ENCODE peak calls at places on chromosomes 6 and 20, in five cellular contexts. E is fibroblast of lung; R is Panc1; O is left ventricle myocardium inferior; G is CD8-positive, alpha-beta T cell. V is an unnamed sample. For H3K4me1 and H3K36me3, the result is how much of the 10 kb centered on the place peaks cover.

GRCh38 chr20:57792386-57793095 is 82.7 kb upstream of the PMEPA1 start:
- DNase-seq in E (peak), R (no peak), O (no peak), G (no peak), V (no peak)

GRCh38 chr6:103675807-103676406 is 1183.8 kb downstream of the HACE1 start:
- DNase-seq in E (no peak), R (no peak), O (no peak), G (no peak), V (no peak)

GRCh38 chr6:157054531-157054979 is 268.8 kb downstream of the TMEM242 start:
- DNase-seq in E (no peak), R (no peak), O (no peak), G (peak), V (no peak)

GRCh38 chr6:73481969-73482368 is 20.4 kb downstream of the MTO1 start:
- DNase-seq in E (peak), R (no peak), O (no peak), G (no peak), V (no peak)

GRCh38 chr6:13466304-13467215 is 20.8 kb downstream of the GFOD1 start:
- DNase-seq in E (no peak), R (no peak), O (no peak), G (no peak), V (no peak)

GRCh38 chr20:6769953-6770831 is 2.7 kb downstream of the BMP2 start:
- DNase-seq in E (peak), R (no peak), O (peak), G (no peak), V (peak)

GRCh38 chr6:5645903-5646302 is 360.8 kb downstream of the NRN1 start:
- DNase-seq in E (no peak), R (no peak), O (no peak), G (no peak), V (no peak)

GRCh38 chr6:89120371-89120770 is 2.5 kb upstream of the SRSF12 start:
- DNase-seq in E (peak), R (no peak), O (no peak), G (no peak), V (no peak)

GRCh38 chr6:117495873-117496272 is 13.4 kb downstream of the DCBLD1 start:
- DNase-seq in E (peak), R (no peak), O (no peak), G (no peak), V (no peak)

GRCh38 chr6:168469198-168469943 is 28.4 kb downstream of the SMOC2 start:
- DNase-seq in E (no peak), R (no peak), O (peak), G (no peak), V (no peak)

GRCh38 chr6:169964440-169965212 is 213.2 kb downstream of the ERMARD start:
- DNase-seq in E (no peak), R (no peak), O (no peak), G (no peak), V (no peak)

GRCh38 chr6:2230659-2231277 is 14.6 kb downstream of the GMDS start:
- DNase-seq in E (no peak), R (no peak), O (no peak), G (no peak), V (no peak)

GRCh38 chr20:51383891-51384510 is 158.5 kb downstream of the NFATC2 start:
- DNase-seq in E (no peak), R (no peak), O (no peak), G (no peak), V (no peak)

GRCh38 chr20:36128463-36129176 is 25.9 kb upstream of the EPB41L1 start:
- DNase-seq in E (peak), R (peak), O (no peak), G (no peak), V (no peak)

GRCh38 chr6:38846361-38846760 is 131.2 kb downstream of the DNAH8 start:
- DNase-seq in E (no peak), R (no peak), O (no peak), G (no peak), V (no peak)

GRCh38 chr6:4936681-4937041 is 67.2 kb downstream of the RPP40 start:
- DNase-seq in E (peak), R (no peak), O (no peak), G (no peak), V (no peak)

GRCh38 chr6:141726158-141726557 is 406.6 kb upstream of the GJE1 start:
- DNase-seq in E (peak), R (no peak), O (no peak), G (no peak), V (no peak)

GRCh38 chr20:33667245-33668086 is 723 bp downstream of the ACTL10 start:
- DNase-seq in E (peak), R (no peak), O (peak), G (peak), V (no peak)

GRCh38 chr6:150687508-150687907 is 87.8 kb downstream of the PLEKHG1 start:
- DNase-seq in E (no peak), R (no peak), O (peak), G (no peak), V (no peak)

GRCh38 chr20:10647471-10647870 is 26.3 kb downstream of the JAG1 start:
- DNase-seq in E (no peak), R (no peak), O (no peak), G (no peak), V (no peak)

GRCh38 chr20:9807176-9807575 is 31.7 kb downstream of the PAK5 start:
- DNase-seq in E (no peak), R (no peak), O (no peak), G (no peak), V (no peak)

GRCh38 chr6:40138273-40138720 is 204.0 kb upstream of the MOCS1 start:
- DNase-seq in E (no peak), R (no peak), O (no peak), G (no peak), V (no peak)

GRCh38 chr6:39881851-39882566 is 52.3 kb downstream of the MOCS1 start:
- DNase-seq in E (peak), R (no peak), O (no peak), G (no peak), V (no peak)

GRCh38 chr6:39760246-39760952 is 31.8 kb upstream of the DAAM2 start:
- DNase-seq in E (peak), R (no peak), O (no peak), G (no peak), V (no peak)

GRCh38 chr6:52495859-52496396 is 75.8 kb downstream of the EFHC1 start:
- DNase-seq in E (no peak), R (no peak), O (no peak), G (no peak), V (no peak)
- TF ChIP-seq CTCF in E (no peak), R (no peak), O (no peak), G (no peak), V (no peak)

GRCh38 chr6:36131517-36132220 is 1.4 kb downstream of the MAPK13 start:
- DNase-seq in E (peak), R (no peak), O (no peak), G (peak), V (no peak)

GRCh38 chr6:36129889-36130671 is at the start of gene MAPK13:
- DNase-seq in E (peak), R (no peak), O (no peak), G (no peak), V (peak)

GRCh38 chr6:36128793-36129192 is 1.5 kb upstream of the MAPK13 start:
- DNase-seq in E (no peak), R (no peak), O (no peak), G (no peak), V (no peak)

GRCh38 chr6:36132221-36132895 is 2.0 kb downstream of the MAPK13 start:
- DNase-seq in E (no peak), R (no peak), O (no peak), G (no peak), V (no peak)

GRCh38 chr6:36130672-36131516 is 581 bp downstream of the MAPK13 start:
- DNase-seq in E (no peak), R (no peak), O (no peak), G (peak), V (peak)
- H3K4me1 ChIP-seq in E (under half), R (under half), O (under half), G (half or more), V (under half)

GRCh38 chr6:167435209-167435728 is 110.4 kb downstream of the TTLL2 start:
- DNase-seq in E (no peak), R (no peak), O (no peak), G (no peak), V (no peak)
- H3K36me3 ChIP-seq in E (under half), R (under half), O (under half), G (under half), V (under half)

GRCh38 chr6:21596379-21597242 is 3.1 kb downstream of the SOX4 start:
- DNase-seq in E (peak), R (no peak), O (peak), G (peak), V (peak)

GRCh38 chr6:21593927-21594421 is 423 bp downstream of the SOX4 start:
- DNase-seq in E (peak), R (no peak), O (no peak), G (peak), V (no peak)

GRCh38 chr6:21595951-21596378 is 2.4 kb downstream of the SOX4 start:
- DNase-seq in E (no peak), R (no peak), O (no peak), G (no peak), V (peak)

GRCh38 chr6:21594427-21595264 is 1.1 kb downstream of the SOX4 start:
- DNase-seq in E (peak), R (no peak), O (peak), G (peak), V (peak)

DNA sequence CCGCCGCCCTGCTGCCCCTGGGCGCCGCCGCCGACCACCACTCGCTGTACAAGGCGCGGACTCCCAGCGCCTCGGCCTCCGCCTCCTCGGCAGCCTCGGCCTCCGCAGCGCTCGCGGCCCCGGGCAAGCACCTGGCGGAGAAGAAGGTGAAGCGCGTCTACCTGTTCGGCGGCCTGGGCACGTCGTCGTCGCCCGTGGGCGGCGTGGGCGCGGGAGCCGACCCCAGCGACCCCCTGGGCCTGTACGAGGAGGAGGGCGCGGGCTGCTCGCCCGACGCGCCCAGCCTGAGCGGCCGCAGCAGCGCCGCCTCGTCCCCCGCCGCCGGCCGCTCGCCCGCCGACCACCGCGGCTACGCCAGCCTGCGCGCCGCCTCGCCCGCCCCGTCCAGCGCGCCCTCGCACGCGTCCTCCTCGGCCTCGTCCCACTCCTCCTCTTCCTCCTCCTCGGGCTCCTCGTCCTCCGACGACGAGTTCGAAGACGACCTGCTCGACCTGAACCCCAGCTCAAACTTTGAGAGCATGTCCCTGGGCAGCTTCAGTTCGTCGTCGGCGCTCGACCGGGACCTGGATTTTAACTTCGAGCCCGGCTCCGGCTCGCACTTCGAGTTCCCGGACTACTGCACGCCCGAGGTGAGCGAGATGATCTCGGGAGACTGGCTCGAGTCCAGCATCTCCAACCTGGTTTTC is 1.9 kb downstream of the SOX4 start:
- DNase-seq in E (no peak), R (no peak), O (peak), G (peak), V (peak)
- TF ChIP-seq CTCF in E (no peak), R (no peak), O (peak), G (no peak), V (no peak)

DNA sequence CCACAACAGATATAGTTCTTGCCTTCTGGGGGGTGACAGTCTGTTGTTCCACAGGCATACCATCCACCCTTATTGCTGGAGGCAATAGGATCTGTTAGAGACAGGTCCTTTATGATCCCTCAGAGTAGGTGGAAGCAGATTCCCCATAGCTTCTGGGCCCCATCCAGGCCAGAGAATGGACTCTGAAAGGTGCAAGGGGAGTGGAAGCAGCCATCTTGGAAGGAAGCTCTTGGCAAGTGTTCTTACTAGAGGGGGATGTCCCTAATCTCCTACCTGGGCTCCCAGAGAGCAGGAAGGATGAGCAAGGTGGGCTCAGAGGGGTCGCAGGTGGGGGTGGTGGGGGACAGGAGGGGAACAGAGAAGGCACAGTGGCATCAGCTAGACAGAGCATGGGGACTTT is 33.4 kb downstream of the CEBPB start:
- DNase-seq in E (no peak), R (no peak), O (no peak), G (no peak), V (no peak)
- H3K4me1 ChIP-seq in E (under half), R (under half), O (under half), G (under half), V (half or more)

GRCh38 chr20:49941456-49941855 is 5.3 kb downstream of the RNF114 start:
- DNase-seq in E (no peak), R (no peak), O (no peak), G (no peak), V (peak)
- H3K36me3 ChIP-seq in E (under half), R (under half), O (under half), G (under half), V (under half)

GRCh38 chr6:25089442-25089841 is 153.7 kb upstream of the RIPOR2 start:
- DNase-seq in E (peak), R (no peak), O (no peak), G (no peak), V (no peak)

GRCh38 chr6:25084508-25084833 is 148.7 kb upstream of the RIPOR2 start:
- DNase-seq in E (no peak), R (no peak), O (no peak), G (no peak), V (no peak)

GRCh38 chr6:25085761-25086160 is 150.0 kb upstream of the RIPOR2 start:
- DNase-seq in E (no peak), R (no peak), O (no peak), G (no peak), V (no peak)

GRCh38 chr6:25086500-25087091 is 150.8 kb upstream of the RIPOR2 start:
- DNase-seq in E (no peak), R (no peak), O (no peak), G (no peak), V (no peak)

DNA sequence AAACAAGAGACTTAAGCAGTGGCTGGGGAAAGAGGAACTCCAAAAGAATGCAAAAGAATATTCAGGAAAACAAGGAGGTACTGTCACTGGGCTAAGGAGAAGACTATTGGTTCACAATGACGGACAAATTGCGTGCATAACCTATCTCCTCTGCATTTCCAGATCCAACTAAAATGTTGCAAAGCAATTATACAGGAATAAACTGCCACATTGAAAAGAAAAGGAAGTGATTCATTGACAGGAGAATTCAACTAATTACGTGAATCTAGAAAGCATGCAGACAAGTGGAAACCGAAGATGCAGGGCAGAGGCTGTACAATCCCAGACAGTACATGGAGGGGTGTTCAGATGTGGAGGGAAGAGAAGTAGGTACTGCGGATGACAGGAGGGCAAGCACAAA is 152.8 kb upstream of the RIPOR2 start:
- DNase-seq in E (peak), R (no peak), O (no peak), G (no peak), V (no peak)
- TF ChIP-seq CTCF in E (no peak), R (no peak), O (no peak), G (no peak), V (no peak)

GRCh38 chr6:131997450-131998153 is 46.4 kb upstream of the CCN2 start:
- DNase-seq in E (no peak), R (no peak), O (no peak), G (no peak), V (no peak)

GRCh38 chr6:132000296-132000695 is 49.1 kb upstream of the CCN2 start:
- DNase-seq in E (no peak), R (no peak), O (no peak), G (no peak), V (no peak)

GRCh38 chr6:131998255-131998982 is 47.2 kb upstream of the CCN2 start:
- DNase-seq in E (peak), R (no peak), O (no peak), G (no peak), V (no peak)

GRCh38 chr6:131995924-131996323 is 44.8 kb upstream of the CCN2 start:
- DNase-seq in E (peak), R (peak), O (no peak), G (no peak), V (no peak)

GRCh38 chr6:131999545-132000146 is 48.5 kb upstream of the CCN2 start:
- DNase-seq in E (no peak), R (no peak), O (no peak), G (no peak), V (no peak)
- H3K4me1 ChIP-seq in E (under half), R (under half), O (under half), G (under half), V (under half)

DNA sequence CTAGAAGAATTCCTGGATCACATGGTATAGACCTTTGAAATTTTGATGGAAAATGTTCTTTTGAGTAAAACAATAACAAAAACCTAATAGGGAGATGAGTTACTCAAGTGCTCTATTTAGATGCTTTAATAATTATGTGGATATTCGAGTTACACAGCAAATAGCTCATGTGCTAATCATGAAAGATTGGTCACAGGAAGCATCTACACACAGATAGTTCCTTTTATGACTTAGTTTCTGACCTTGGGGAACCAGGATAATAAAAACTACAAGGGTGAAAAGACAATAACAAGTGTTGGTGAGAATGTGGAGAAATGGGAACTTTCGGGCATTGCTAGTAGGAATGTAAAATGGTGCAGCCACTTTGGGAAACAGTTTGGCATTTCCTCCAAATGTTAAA is 19.7 kb downstream of the UBE2V1 start:
- DNase-seq in E (no peak), R (no peak), O (no peak), G (no peak), V (no peak)
- H3K36me3 ChIP-seq in E (under half), R (under half), O (under half), G (under half), V (half or more)

V was measured in left lung.